ENCODE peak calls at places on chromosomes 13 and 19, in nine cellular contexts. G is thyroid gland, J is AG09319, Q is mammary epithelial cell, W is gastrocnemius medialis, E is hepatocyte, O is MCF 10A, V is left ventricle myocardium inferior, C is heart left ventricle. M is an unnamed sample.
A peak's percentile ranks its signal among the peaks of the same experiment; 100 is the strongest.

GRCh38 chr13:49292742-49293498 is 45.2 kb downstream of the CDADC1 start:
- DNase-seq in C (peak; percentile 65), E (peak; percentile 74), V (no peak), G (peak; percentile 96), J (peak; percentile 24), W (no peak), Q (no peak), O (no peak), M (peak; percentile 39)

GRCh38 chr13:80962173-80962572 is 621.2 kb upstream of the SPRY2 start:
- DNase-seq in V (no peak), W (no peak), C (no peak), G (no peak), O (no peak), J (no peak), E (no peak), Q (no peak), M (no peak)

GRCh38 chr13:110432522-110432921 is 125.4 kb downstream of the COL4A2 start:
- DNase-seq in J (no peak), W (no peak), O (no peak), C (no peak), G (no peak), V (no peak), E (no peak), Q (no peak), M (no peak)

GRCh38 chr19:41426952-41427646 is at the start of gene B3GNT8:
- DNase-seq in C (peak; percentile 92), W (peak; percentile 47), E (peak; percentile 96), V (peak; percentile 90), O (peak; percentile 47), J (peak; percentile 25), G (peak; percentile 87), Q (peak; percentile 84), M (peak; percentile 32)

GRCh38 chr13:98507060-98507797 is 69.7 kb downstream of the STK24 start:
- DNase-seq in G (peak; percentile 88), Q (no peak), W (no peak), C (peak; percentile 81), O (peak; percentile 78), J (no peak), E (peak; percentile 71), V (peak; percentile 72), M (peak; percentile 86)

GRCh38 chr13:97256343-97256783 is 34.2 kb downstream of the MBNL2 start:
- DNase-seq in C (no peak), O (peak; percentile 92), E (peak; percentile 80), V (no peak), Q (peak; percentile 83), G (no peak), W (no peak), J (peak; percentile 83), M (no peak)

GRCh38 chr19:18053571-18054219 is 33.0 kb downstream of the IL12RB1 start:
- DNase-seq in W (no peak), V (no peak), Q (no peak), G (no peak), O (no peak), J (peak; percentile 76), E (no peak), C (no peak), M (no peak)

GRCh38 chr19:28882818-28883217 is 330.1 kb downstream of the UQCRFS1 start:
- DNase-seq in J (no peak), V (no peak), G (no peak), Q (no peak), O (no peak), E (no peak), C (no peak), W (no peak), M (no peak)

GRCh38 chr19:42465827-42466280 is 23.1 kb upstream of the CXCL17 start:
- DNase-seq in O (no peak), E (no peak), V (no peak), G (no peak), C (no peak), Q (no peak), J (no peak), W (no peak), M (no peak)

GRCh38 chr13:88526186-88526852 is 855.1 kb downstream of the SLITRK5 start:
- DNase-seq in G (no peak), C (no peak), E (no peak), O (peak; percentile 1), W (no peak), Q (no peak), V (no peak), J (no peak), M (no peak)

GRCh38 chr13:25380741-25381324 is 9.1 kb downstream of the ATP8A2 start:
- DNase-seq in V (no peak), G (no peak), O (no peak), W (no peak), C (no peak), Q (no peak), E (no peak), J (no peak), M (no peak)

DNA sequence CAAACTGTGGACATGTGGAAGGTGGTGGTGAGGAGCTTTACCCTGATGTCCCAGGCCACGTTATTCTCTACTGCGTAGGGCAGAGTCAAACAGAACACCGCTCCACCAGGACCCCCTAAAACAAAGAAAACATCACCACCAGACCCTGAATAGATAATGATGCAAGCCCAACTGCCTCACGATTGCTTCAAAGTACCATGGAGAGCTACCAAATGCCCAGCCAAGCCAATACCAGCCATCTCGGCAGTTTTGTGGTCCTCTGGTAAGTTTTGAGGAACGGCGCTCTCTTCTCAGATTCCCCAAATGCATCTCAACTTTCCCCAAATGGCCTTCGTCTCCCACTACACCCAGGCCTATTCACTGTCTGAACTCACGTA is 5.6 kb downstream of the RANBP3 start:
- DNase-seq in E (no peak), V (no peak), O (no peak), G (no peak), J (no peak), Q (no peak), C (no peak), W (no peak), M (no peak)
- TF ChIP-seq CTCF in E (no peak), V (no peak), O (no peak), G (no peak), J (no peak), Q (no peak), C (no peak), W (no peak), M (no peak)

GRCh38 chr19:46469541-46470185 is 1.7 kb downstream of the PNMA8A start:
- DNase-seq in O (no peak), E (no peak), W (no peak), C (no peak), J (no peak), G (no peak), V (no peak), Q (no peak), M (no peak)

GRCh38 chr19:46471778-46472543 is 598 bp upstream of the PNMA8A start:
- DNase-seq in W (no peak), Q (no peak), V (no peak), C (no peak), G (no peak), O (no peak), E (no peak), J (no peak), M (no peak)

GRCh38 chr19:46470376-46470775 is 987 bp downstream of the PNMA8A start:
- DNase-seq in G (no peak), Q (no peak), W (no peak), V (no peak), E (no peak), J (no peak), O (no peak), C (no peak), M (no peak)

GRCh38 chr19:46472592-46472991 is 1.2 kb upstream of the PNMA8A start:
- DNase-seq in E (no peak), G (no peak), C (no peak), V (no peak), W (no peak), Q (no peak), J (no peak), O (no peak), M (no peak)

GRCh38 chr19:46471116-46471733 is at the start of gene PNMA8A:
- DNase-seq in V (peak; percentile 74), W (no peak), Q (no peak), C (peak; percentile 90), G (peak; percentile 89), O (peak; percentile 28), E (peak; percentile 84), J (no peak), M (peak; percentile 66)
- TF ChIP-seq CTCF in V (no peak), W (no peak), Q (no peak), C (no peak), G (peak; percentile 15), O (no peak), E (no peak), J (no peak), M (no peak)

GRCh38 chr13:95659500-95659899 is 15.0 kb upstream of the DZIP1 start:
- DNase-seq in W (no peak), J (no peak), G (no peak), O (no peak), E (no peak), Q (no peak), V (no peak), C (no peak), M (no peak)

GRCh38 chr13:95656386-95657015 is 12.0 kb upstream of the DZIP1 start:
- DNase-seq in O (peak; percentile 29), V (no peak), G (no peak), Q (no peak), W (no peak), C (no peak), J (no peak), E (peak; percentile 30), M (no peak)

DNA sequence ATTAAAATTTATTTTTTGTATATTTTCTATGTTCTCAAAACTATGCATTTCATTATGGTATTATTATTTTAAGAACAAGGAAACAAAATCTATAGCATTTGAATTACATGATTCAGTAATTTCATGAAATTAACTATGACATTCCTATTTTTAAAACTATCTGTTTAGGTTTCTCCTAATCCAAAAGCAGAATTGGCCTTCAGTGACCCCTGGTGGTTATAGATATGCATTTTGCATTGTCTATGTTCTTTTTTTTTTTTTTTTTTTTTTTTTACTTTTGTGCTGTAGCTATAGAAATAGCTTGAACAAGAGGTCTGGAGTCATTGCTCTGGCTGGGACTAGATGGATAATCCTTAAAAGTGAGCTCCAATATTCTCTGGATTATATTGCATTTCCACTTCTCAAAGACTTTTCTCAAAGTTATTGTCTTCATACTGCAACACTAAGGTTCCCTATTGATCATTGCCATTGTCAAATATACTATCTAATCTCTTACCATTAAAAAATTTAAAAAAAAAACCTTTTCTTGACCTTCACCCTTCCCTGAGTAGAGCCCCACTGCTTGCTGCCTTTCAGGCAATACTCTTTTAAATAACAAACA is 15.9 kb upstream of the DNAJC3 start:
- DNase-seq in V (no peak), W (no peak), Q (peak; percentile 24), O (peak; percentile 88), J (no peak), G (no peak), C (no peak), E (peak; percentile 64), M (peak; percentile 61)
- TF ChIP-seq CTCF in V (peak; percentile 69), W (peak; percentile 21), Q (peak; percentile 76), O (peak; percentile 59), J (peak; percentile 61), G (no peak), C (peak; percentile 56), E (peak; percentile 54), M (peak; percentile 73)

GRCh38 chr19:6484251-6484650 is 2.7 kb upstream of the DENND1C start:
- DNase-seq in C (no peak), O (peak; percentile 93), W (no peak), E (no peak), G (no peak), J (no peak), V (no peak), Q (no peak), M (no peak)
- TF ChIP-seq CTCF in C (no peak), O (no peak), W (no peak), E (no peak), G (no peak), J (no peak), V (no peak), Q (no peak), M (no peak)

GRCh38 chr19:5553892-5554291 is 13.9 kb downstream of the TINCR start:
- DNase-seq in J (no peak), G (no peak), O (no peak), W (no peak), Q (no peak), E (no peak), V (no peak), C (no peak), M (peak; percentile 63)
- TF ChIP-seq CTCF in J (no peak), G (no peak), O (no peak), W (no peak), Q (no peak), E (no peak), V (no peak), C (no peak), M (no peak)

M was measured in A673.